ENCODE peak calls at places on chromosome 10, in seven cellular contexts. B is central memory CD4-positive, alpha-beta T cell; O is Calu3; R is retina; Z is RPMI7951; Y is non-pigmented ciliary epithelial cell; W is cerebellum. E is an unnamed sample.

GRCh38 chr10:113616244-113617074 is 47.4 kb downstream of the NRAP start:
- DNase-seq in Z (no peak), R (no peak), Y (no peak), O (no peak), W (no peak), B (no peak), E (no peak)

GRCh38 chr10:68329506-68329861 is 2.4 kb upstream of the HNRNPH3 start:
- DNase-seq in W (no peak), B (no peak), Y (no peak), R (no peak), O (no peak), Z (no peak), E (no peak)

GRCh38 chr10:13347235-13348156 is 597 bp downstream of the SEPHS1 start:
- DNase-seq in W (peak), R (peak), O (peak), B (peak), Y (no peak), Z (peak), E (peak)

GRCh38 chr10:98411166-98411565 is 3.8 kb downstream of the PYROXD2 start:
- DNase-seq in B (no peak), R (no peak), Y (no peak), Z (no peak), O (no peak), W (no peak), E (no peak)

GRCh38 chr10:52682766-52683165 is 89.8 kb downstream of the MBL2 start:
- DNase-seq in Y (no peak), O (peak), W (no peak), B (no peak), Z (no peak), R (no peak), E (no peak)

GRCh38 chr10:125190414-125190813 is 30.1 kb upstream of the CTBP2 start:
- DNase-seq in Y (no peak), B (no peak), R (no peak), Z (no peak), W (no peak), O (no peak), E (no peak)

GRCh38 chr10:970311-971149 is 17.7 kb upstream of the GTPBP4 start:
- DNase-seq in O (no peak), B (no peak), W (peak), R (peak), Z (no peak), Y (no peak), E (no peak)

GRCh38 chr10:34157501-34157900 is 657.6 kb downstream of the PARD3 start:
- DNase-seq in R (no peak), Z (peak), O (no peak), Y (no peak), B (no peak), W (no peak), E (no peak)

GRCh38 chr10:80996615-80997193 is 459.0 kb downstream of the SH2D4B start:
- DNase-seq in B (no peak), W (no peak), Y (no peak), Z (no peak), O (no peak), R (no peak), E (no peak)

GRCh38 chr10:45058580-45058979 is 57.9 kb downstream of the ZNF22 start:
- DNase-seq in B (no peak), O (no peak), Y (no peak), W (no peak), R (no peak), Z (peak), E (no peak)

E was measured in D341Med.